ENCODE peak calls at places on chromosomes 1 and 21, in five cellular contexts. W is activated CD4-positive, alpha-beta T cell treated with anti-CD3 and anti-CD28 coated beads, Interleukin-2, amount 10 ng/mL, durations not matched to agents 7 days and 5 days; Z is MCF 10A; J is NCI-H1694; F is HTR-8/SVneo. E is an unnamed sample.

GRCh38 chr1:4977701-4978100 is 323.3 kb downstream of the AJAP1 start:
- DNase-seq in W (no peak), F (no peak), Z (no peak), J (no peak), E (no peak)

GRCh38 chr1:119475866-119476439 is 31.1 kb upstream of the HSD3B1 start:
- DNase-seq in J (peak; percentile 11), F (peak; percentile 30), W (peak; percentile 30), Z (peak; percentile 78), E (no peak)

GRCh38 chr1:13583964-13584791 is 546 bp downstream of the PDPN start:
- DNase-seq in Z (peak; percentile 52), J (no peak), F (peak; percentile 24), W (no peak), E (no peak)

GRCh38 chr1:202197670-202198359 is 4.2 kb downstream of the LGR6 start:
- DNase-seq in J (no peak), F (no peak), W (no peak), Z (no peak), E (peak; percentile 82)

GRCh38 chr1:85024736-85025135 is 23.6 kb downstream of the MCOLN3 start:
- DNase-seq in J (no peak), W (no peak), F (no peak), Z (no peak), E (no peak)

GRCh38 chr21:36757246-36757645 is 58.3 kb downstream of the SIM2 start:
- DNase-seq in W (no peak), F (no peak), J (no peak), Z (no peak), E (no peak)

GRCh38 chr1:6544831-6545230 is 9.5 kb downstream of the NOL9 start:
- DNase-seq in Z (no peak), J (no peak), W (no peak), F (peak; percentile 37), E (no peak)

GRCh38 chr1:85577421-85578320 is 2.9 kb upstream of the CCN1 start:
- DNase-seq in Z (no peak), J (no peak), F (no peak), W (no peak), E (no peak)

GRCh38 chr1:112337028-112337531 is 58.9 kb upstream of the CTTNBP2NL start:
- DNase-seq in F (peak; percentile 8), W (peak; percentile 15), Z (peak; percentile 55), J (no peak), E (no peak)

GRCh38 chr1:224333309-224333926 is 3.4 kb upstream of the NVL start:
- DNase-seq in F (peak; percentile 53), Z (peak; percentile 88), J (peak; percentile 58), W (peak; percentile 66), E (peak; percentile 54)

GRCh38 chr21:42234464-42235241 is 15.7 kb downstream of the ABCG1 start:
- DNase-seq in F (peak; percentile 43), J (no peak), W (peak; percentile 79), Z (peak; percentile 26), E (peak; percentile 86)

GRCh38 chr1:109379422-109379821 is 18.3 kb downstream of the SORT1 start:
- DNase-seq in F (no peak), W (no peak), Z (no peak), J (no peak), E (no peak)

GRCh38 chr1:234047113-234047512 is 142.6 kb downstream of the SLC35F3 start:
- DNase-seq in F (no peak), Z (no peak), W (no peak), J (no peak), E (no peak)

GRCh38 chr1:110718452-110718851 is 43.7 kb upstream of the KCNA3 start:
- DNase-seq in W (no peak), J (no peak), Z (no peak), F (no peak), E (no peak)

GRCh38 chr1:11414921-11415538 is 63.9 kb upstream of the DISP3 start:
- DNase-seq in W (no peak), Z (no peak), J (no peak), F (no peak), E (no peak)

GRCh38 chr1:240559781-240560180 is 52.2 kb downstream of the GREM2 start:
- DNase-seq in Z (no peak), J (no peak), W (no peak), F (no peak), E (no peak)

GRCh38 chr1:177943999-177944672 is 25.7 kb downstream of the SEC16B start:
- DNase-seq in J (no peak), W (no peak), F (no peak), Z (no peak), E (no peak)

GRCh38 chr1:28064064-28064463 is 24.3 kb downstream of the EYA3 start:
- DNase-seq in F (peak; percentile 37), J (peak; percentile 8), W (no peak), Z (peak; percentile 61), E (no peak)

GRCh38 chr21:14901482-14901958 is 163.3 kb downstream of the NRIP1 start:
- DNase-seq in J (no peak), W (no peak), Z (peak; percentile 88), F (no peak), E (no peak)

GRCh38 chr1:182761396-182762395 is 27.9 kb upstream of the NPL start:
- DNase-seq in F (no peak), Z (peak; percentile 46), W (no peak), J (no peak), E (no peak)

GRCh38 chr1:47449702-47450552 is 12.1 kb downstream of the FOXD2 start:
- DNase-seq in W (no peak), F (no peak), Z (peak; percentile 17), J (no peak), E (no peak)

GRCh38 chr1:217393901-217394300 is 237.0 kb downstream of the GPATCH2 start:
- DNase-seq in W (no peak), J (no peak), F (no peak), Z (peak; percentile 38), E (no peak)

GRCh38 chr1:203051841-203052324 is 25.6 kb downstream of the PPFIA4 start:
- DNase-seq in F (no peak), J (peak; percentile 80), W (no peak), Z (no peak), E (no peak)

GRCh38 chr1:30808067-30808662 is 50.6 kb upstream of the LAPTM5 start:
- DNase-seq in F (no peak), W (no peak), J (no peak), Z (no peak), E (no peak)

GRCh38 chr21:37266515-37267221 is 466 bp downstream of the VPS26C start:
- DNase-seq in Z (no peak), F (peak; percentile 13), J (peak; percentile 32), W (no peak), E (no peak)

GRCh38 chr21:33325222-33326067 is 675 bp downstream of the IFNAR1 start:
- DNase-seq in W (peak; percentile 75), Z (peak; percentile 58), F (peak; percentile 49), J (peak; percentile 58), E (peak; percentile 73)

GRCh38 chr1:236016083-236016482 is 48.8 kb downstream of the NID1 start:
- DNase-seq in W (no peak), Z (no peak), J (no peak), F (no peak), E (no peak)

GRCh38 chr1:116020668-116021272 is 44.5 kb downstream of the SLC22A15 start:
- DNase-seq in W (peak; percentile 59), Z (peak; percentile 75), J (peak; percentile 85), F (peak; percentile 27), E (peak; percentile 40)

GRCh38 chr1:107821340-107821739 is 143.6 kb downstream of the VAV3 start:
- DNase-seq in F (no peak), W (no peak), Z (no peak), J (no peak), E (peak; percentile 24)

GRCh38 chr1:3241236-3241550 is 172.2 kb downstream of the PRDM16 start:
- DNase-seq in W (no peak), J (no peak), Z (no peak), F (no peak), E (no peak)

GRCh38 chr1:211975152-211975941 is 60.0 kb downstream of the INTS7 start:
- DNase-seq in F (no peak), W (no peak), Z (no peak), J (no peak), E (no peak)

GRCh38 chr1:241870290-241870689 is 22.3 kb downstream of the EXO1 start:
- DNase-seq in F (no peak), W (no peak), Z (no peak), J (no peak), E (no peak)

GRCh38 chr1:205709059-205709398 is 28.7 kb upstream of the SLC45A3 start:
- DNase-seq in W (no peak), F (no peak), J (no peak), Z (no peak), E (no peak)

GRCh38 chr21:43975469-43976098 is 36.5 kb upstream of the TRAPPC10 start:
- DNase-seq in W (peak; percentile 87), F (peak; percentile 87), Z (peak; percentile 63), J (peak; percentile 71), E (peak; percentile 64)

GRCh38 chr1:15953791-15954201 is 22.1 kb downstream of the ZBTB17 start:
- DNase-seq in F (no peak), J (no peak), Z (peak; percentile 16), W (no peak), E (no peak)

GRCh38 chr1:86151427-86151826 is 5.1 kb downstream of the COL24A1 start:
- DNase-seq in J (no peak), Z (no peak), W (no peak), F (no peak), E (no peak)

GRCh38 chr1:230618537-230618936 is 23.7 kb upstream of the COG2 start:
- DNase-seq in F (no peak), Z (no peak), J (no peak), W (no peak), E (no peak)

E was measured in immature natural killer cell.